ENCODE peak calls at places on chromosomes 5 and 9, in nine cellular contexts. Y, V, N, Q, F, W, I, D and R are unnamed samples.

GRCh38 chr9:101467690-101468089 is 32.1 kb upstream of the ALDOB start:
- DNase-seq in W (no peak), Y (no peak), I (no peak), V (no peak), N (no peak), F (no peak), Q (no peak), D (no peak), R (no peak)

GRCh38 chr9:1939926-1940368 is 75.2 kb upstream of the SMARCA2 start:
- DNase-seq in D (no peak), F (no peak), Y (peak; percentile 10), Q (peak; percentile 32), N (peak; percentile 46), V (peak; percentile 25), W (peak; percentile 22), I (no peak), R (peak; percentile 35)

GRCh38 chr9:122056484-122056883 is 36.6 kb downstream of the TTLL11 start:
- DNase-seq in W (no peak), V (no peak), Q (peak; percentile 27), N (no peak), I (no peak), Y (peak; percentile 12), D (no peak), F (no peak), R (no peak)

GRCh38 chr5:135307143-135307903 is 91.7 kb downstream of the MACROH2A1 start:
- DNase-seq in I (peak; percentile 45), F (no peak), Y (no peak), W (no peak), V (no peak), D (no peak), Q (no peak), N (no peak), R (no peak)

GRCh38 chr9:34559616-34560546 is 29.6 kb downstream of the CNTFR start:
- DNase-seq in W (peak; percentile 60), F (peak; percentile 42), I (peak; percentile 75), Q (no peak), N (no peak), V (no peak), Y (peak; percentile 21), D (peak; percentile 79), R (no peak)

GRCh38 chr5:141516648-141517025 is 27.8 kb downstream of the PCDHGC5 start:
- DNase-seq in I (peak; percentile 79), Q (no peak), D (no peak), Y (no peak), N (no peak), W (no peak), F (no peak), V (no peak), R (no peak)

GRCh38 chr9:34590376-34591090 is 1.0 kb upstream of the CNTFR start:
- DNase-seq in W (peak; percentile 62), I (peak; percentile 81), Q (no peak), N (no peak), F (no peak), D (no peak), Y (peak; percentile 19), V (no peak), R (no peak)

GRCh38 chr9:35891649-35892048 is 14.4 kb upstream of the HRCT1 start:
- DNase-seq in N (no peak), Y (no peak), D (no peak), F (no peak), V (no peak), W (no peak), I (no peak), Q (no peak), R (no peak)

GRCh38 chr5:73282383-73282782 is 109.4 kb downstream of the TMEM174 start:
- DNase-seq in Q (no peak), Y (peak; percentile 16), D (no peak), I (no peak), V (no peak), F (no peak), W (no peak), N (no peak), R (no peak)

GRCh38 chr5:27494845-27495244 is 456.5 kb upstream of the CDH9 start:
- DNase-seq in D (no peak), Y (no peak), W (no peak), I (no peak), V (no peak), N (no peak), Q (peak; percentile 83), F (no peak), R (no peak)

DNA sequence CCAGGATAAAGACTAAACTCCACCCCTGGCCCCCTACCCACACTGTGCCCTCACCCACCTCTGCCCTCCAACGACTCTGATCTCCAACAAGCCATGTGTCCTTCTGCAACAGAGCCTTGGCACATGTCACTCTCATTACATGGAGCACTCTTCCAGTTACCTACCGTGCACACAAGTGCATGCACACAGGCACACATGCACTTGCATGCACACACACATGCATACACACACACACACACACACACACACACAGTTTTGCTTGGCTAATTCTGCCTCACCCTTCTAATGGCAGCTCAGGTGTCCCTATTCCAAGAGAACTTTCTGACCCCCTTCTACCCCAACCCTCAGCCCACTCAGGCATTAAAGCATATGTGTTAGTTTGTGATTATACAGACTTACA is 19.6 kb downstream of the GALNT10 start:
- DNase-seq in Y (no peak), V (no peak), I (no peak), N (no peak), F (no peak), D (no peak), W (no peak), Q (no peak), R (no peak)
- H3K4me3 ChIP-seq in Y (no peak overlapping the region), V (no peak overlapping the region), I (no peak overlapping the region), N (no peak overlapping the region), F (no peak overlapping the region), D (no peak overlapping the region), W (no peak overlapping the region), Q (no peak overlapping the region), R (no peak overlapping the region)

GRCh38 chr5:170147051-170147785 is 41.5 kb downstream of the FOXI1 start:
- DNase-seq in D (no peak), N (no peak), Q (no peak), Y (no peak), I (no peak), W (no peak), V (no peak), F (no peak), R (no peak)

GRCh38 chr5:170144286-170145023 is 38.8 kb downstream of the FOXI1 start:
- DNase-seq in Q (no peak), F (no peak), Y (no peak), D (no peak), I (no peak), V (no peak), W (no peak), N (no peak), R (no peak)

GRCh38 chr5:170143710-170144109 is 38.0 kb downstream of the FOXI1 start:
- DNase-seq in W (no peak), Q (no peak), Y (no peak), F (no peak), V (no peak), N (no peak), D (no peak), I (no peak), R (no peak)

GRCh38 chr5:170143091-170143490 is 37.4 kb downstream of the FOXI1 start:
- DNase-seq in Y (no peak), V (no peak), D (no peak), I (no peak), N (no peak), W (no peak), F (no peak), Q (no peak), R (no peak)

GRCh38 chr5:170145462-170145861 is 39.8 kb downstream of the FOXI1 start:
- DNase-seq in D (no peak), N (no peak), Y (no peak), Q (no peak), V (no peak), I (no peak), W (no peak), F (no peak), R (peak; percentile 5)
- H3K4me3 ChIP-seq in D (no peak overlapping the region), N (no peak overlapping the region), Y (no peak overlapping the region), Q (no peak overlapping the region), V (no peak overlapping the region), I (no peak overlapping the region), W (no peak overlapping the region), F (no peak overlapping the region), R (no peak overlapping the region)

DNA sequence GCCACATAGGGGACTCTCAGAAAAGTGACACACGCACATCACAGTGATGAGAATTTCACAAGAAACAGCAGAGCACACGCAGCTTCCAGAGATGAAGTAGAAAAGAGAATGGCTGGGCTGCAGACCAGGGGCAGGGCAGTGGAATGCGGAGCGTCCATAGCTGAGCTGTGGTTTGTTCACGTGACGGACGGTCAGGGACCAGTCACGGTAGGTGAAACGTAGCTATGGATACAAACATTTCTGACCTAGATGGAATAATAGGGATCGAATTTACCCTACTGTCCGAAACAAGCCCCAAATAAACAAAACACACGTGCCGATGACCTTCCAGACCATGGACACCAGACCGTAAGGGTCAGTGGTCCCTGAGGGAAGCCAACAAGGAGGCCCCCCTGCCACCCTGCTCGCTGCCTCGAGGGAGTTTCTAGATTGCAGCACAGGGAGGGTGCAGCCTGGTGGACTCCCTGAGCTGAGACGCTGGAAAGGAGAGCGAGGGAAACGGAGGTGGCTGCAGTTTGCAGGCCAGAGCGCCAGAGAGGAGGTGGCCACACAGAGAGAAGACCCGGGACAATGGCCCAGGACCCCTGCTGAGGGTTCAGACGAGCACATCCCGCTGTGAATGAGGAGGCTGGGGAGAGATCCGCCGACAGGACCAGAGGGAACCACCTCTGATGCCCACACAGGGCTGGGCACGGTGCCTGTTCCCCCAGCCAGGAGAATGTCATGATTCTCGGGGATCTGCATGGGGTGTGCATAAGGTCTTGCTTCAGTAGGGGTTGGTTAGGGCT is 49.0 kb downstream of the SLC6A3 start:
- DNase-seq in V (no peak), D (no peak), W (no peak), Y (no peak), F (no peak), I (no peak), N (no peak), Q (no peak), R (no peak)
- H3K4me3 ChIP-seq in V (no peak overlapping the region), D (no peak overlapping the region), W (no peak overlapping the region), Y (no peak overlapping the region), F (no peak overlapping the region), I (no peak overlapping the region), N (no peak overlapping the region), Q (no peak overlapping the region), R (no peak overlapping the region)

GRCh38 chr9:123927625-123928308 is 2.2 kb downstream of the DENND1A start:
- DNase-seq in Q (peak; percentile 17), F (no peak), V (no peak), W (peak; percentile 33), I (no peak), N (no peak), D (no peak), Y (no peak), R (no peak)
- H3K4me3 ChIP-seq in Q (peak overlapping the region; percentile 80), F (no peak overlapping the region), V (no peak overlapping the region), W (no peak overlapping the region), I (no peak overlapping the region), N (no peak overlapping the region), D (no peak overlapping the region), Y (no peak overlapping the region), R (no peak overlapping the region)